ENCODE peak calls at places on chromosomes 3 and 15, in seven cellular contexts. T is stimulated activated CD4-positive, alpha-beta T cell treated with anti-CD3 and anti-CD28 coated beads, Interleukin-2, amount 100 ng/mL, for 24 hours; Z is activated CD8-positive, alpha-beta memory T cell treated with anti-CD3 and anti-CD28 coated beads for 48 hours; U is iPS-NIHi11; Q is fibroblast of pulmonary artery; M is substantia nigra; A is NB4. W is an unnamed sample.

GRCh38 chr3:23835807-23836206 is 30.1 kb downstream of the UBE2E1 start:
- DNase-seq in U (no peak), Q (no peak), T (no peak), A (no peak), M (no peak), Z (no peak), W (no peak)

GRCh38 chr3:48408823-48409281 is 21.0 kb downstream of the PLXNB1 start:
- DNase-seq in A (peak; percentile 50), U (peak; percentile 55), Z (no peak), M (no peak), Q (no peak), T (peak; percentile 15), W (no peak)

GRCh38 chr15:85702321-85703230 is 92.1 kb downstream of the KLHL25 start:
- DNase-seq in Q (peak; percentile 93), M (no peak), T (no peak), Z (no peak), U (no peak), A (peak; percentile 54), W (no peak)

GRCh38 chr15:66981746-66982145 is 83.7 kb upstream of the SMAD3 start:
- DNase-seq in Q (no peak), T (no peak), M (no peak), Z (no peak), A (no peak), U (no peak), W (no peak)

GRCh38 chr15:38818156-38818745 is 253.6 kb upstream of the RASGRP1 start:
- DNase-seq in M (no peak), Z (no peak), U (peak; percentile 29), Q (no peak), T (no peak), A (no peak), W (peak; percentile 1)

GRCh38 chr3:150106752-150107428 is 136.2 kb upstream of the PFN2 start:
- DNase-seq in Q (peak; percentile 85), Z (no peak), A (peak; percentile 16), U (peak; percentile 45), M (no peak), T (no peak), W (no peak)

GRCh38 chr15:67456677-67457529 is 64.0 kb upstream of the C15orf61 start:
- DNase-seq in T (peak; percentile 88), M (peak; percentile 37), U (peak; percentile 86), Z (peak; percentile 70), A (peak; percentile 74), Q (peak; percentile 70), W (peak; percentile 16)

GRCh38 chr3:171461087-171461917 is 1.1 kb upstream of the TNIK start:
- DNase-seq in M (no peak), T (peak; percentile 53), Q (peak; percentile 65), A (peak; percentile 78), Z (no peak), U (no peak), W (no peak)

GRCh38 chr3:72818092-72818721 is 30.0 kb downstream of the SHQ1 start:
- DNase-seq in T (no peak), A (peak; percentile 11), M (no peak), Q (peak; percentile 63), U (no peak), Z (no peak), W (no peak)

GRCh38 chr15:87589134-87589533 is 667.4 kb downstream of the NTRK3 start:
- DNase-seq in U (no peak), A (no peak), Q (peak; percentile 30), Z (no peak), T (no peak), M (no peak), W (no peak)

GRCh38 chr15:65085207-65085753 is 8.7 kb downstream of the KBTBD13 start:
- DNase-seq in M (no peak), Z (no peak), A (no peak), U (no peak), T (no peak), Q (no peak), W (no peak)

GRCh38 chr3:49415931-49416601 is 3.8 kb downstream of the TCTA start:
- DNase-seq in T (peak; percentile 59), M (no peak), Q (no peak), A (peak; percentile 92), Z (no peak), U (no peak), W (no peak)

GRCh38 chr15:73683624-73684536 is at the start of gene CD276:
- DNase-seq in M (peak; percentile 76), U (peak; percentile 97), Q (peak; percentile 65), Z (no peak), A (peak; percentile 13), T (no peak), W (peak; percentile 56)

GRCh38 chr3:16048435-16049318 is 125.8 kb upstream of the GALNT15 start:
- DNase-seq in Z (no peak), A (peak; percentile 65), M (peak; percentile 57), Q (peak; percentile 87), U (peak; percentile 75), T (peak; percentile 47), W (peak; percentile 30)

GRCh38 chr3:146953523-146954125 is 348.5 kb upstream of the PLSCR5 start:
- DNase-seq in T (no peak), Z (no peak), M (peak; percentile 16), A (no peak), U (no peak), Q (no peak), W (no peak)

GRCh38 chr3:40179016-40179415 is 130.5 kb upstream of the EIF1B start:
- DNase-seq in A (peak; percentile 63), T (peak; percentile 68), M (peak; percentile 80), U (peak; percentile 70), Q (peak; percentile 81), Z (peak; percentile 10), W (peak; percentile 91)

GRCh38 chr15:62934236-62934971 is 108.1 kb upstream of the TPM1 start:
- DNase-seq in A (no peak), M (peak; percentile 64), U (no peak), Q (no peak), T (no peak), Z (no peak), W (no peak)

GRCh38 chr15:68696532-68697363 is 118.0 kb downstream of the CORO2B start:
- DNase-seq in Z (no peak), Q (no peak), A (no peak), U (no peak), M (no peak), T (no peak), W (no peak)

W was measured in nucleus accumbens.